ENCODE peak calls at places on chromosomes 1 and 21, in eight cellular contexts. Z is foreskin fibroblast, X is kidney epithelial cell, D is AG09309, U is tibial artery, P is WERI-Rb-1, I is GM13977, V is psoas muscle. C is an unnamed sample.

GRCh38 chr1:115134850-115135484 is 45.7 kb upstream of the TSPAN2 start:
- DNase-seq in Z (peak; percentile 67), I (no peak), X (peak; percentile 71), U (peak; percentile 55), D (peak; percentile 49), V (no peak), P (no peak), C (no peak)

GRCh38 chr1:42456754-42457089 is 379 bp downstream of the PPCS start:
- DNase-seq in Z (peak; percentile 73), D (no peak), X (no peak), P (peak; percentile 36), V (peak; percentile 43), U (no peak), I (peak; percentile 78), C (no peak)

GRCh38 chr1:20322825-20323612 is 32.3 kb downstream of the VWA5B1 start:
- DNase-seq in I (no peak), Z (peak; percentile 54), P (no peak), D (peak; percentile 8), V (no peak), U (no peak), X (no peak), C (no peak)

GRCh38 chr1:3858231-3858981 is 1.1 kb downstream of the DFFB start:
- DNase-seq in Z (peak; percentile 71), U (no peak), P (peak; percentile 25), V (peak; percentile 21), D (peak; percentile 3), I (no peak), X (no peak), C (peak; percentile 80)

GRCh38 chr21:28636988-28637691 is 355.5 kb downstream of the LTN1 start:
- DNase-seq in U (no peak), P (no peak), I (no peak), D (peak; percentile 81), Z (peak; percentile 91), X (peak; percentile 48), V (no peak), C (no peak)

GRCh38 chr1:181318858-181319235 is 164.5 kb upstream of the CACNA1E start:
- DNase-seq in U (no peak), Z (peak; percentile 25), V (no peak), X (no peak), I (no peak), P (no peak), D (no peak), C (no peak)

GRCh38 chr21:43880111-43880985 is 15.3 kb downstream of the AGPAT3 start:
- DNase-seq in I (no peak), D (no peak), X (no peak), V (peak; percentile 58), P (no peak), U (no peak), Z (peak; percentile 39), C (peak; percentile 13)

GRCh38 chr1:199495432-199495831 is 532.1 kb upstream of the NR5A2 start:
- DNase-seq in Z (no peak), I (no peak), P (no peak), U (no peak), V (no peak), X (no peak), D (no peak), C (no peak)

GRCh38 chr1:174949061-174949460 is 50.7 kb upstream of the CACYBP start:
- DNase-seq in P (no peak), D (no peak), Z (no peak), X (no peak), V (no peak), I (no peak), U (no peak), C (no peak)

GRCh38 chr21:46561448-46562095 is 43.3 kb downstream of the S100B start:
- DNase-seq in P (no peak), Z (no peak), U (no peak), D (no peak), I (no peak), X (no peak), V (no peak), C (no peak)

DNA sequence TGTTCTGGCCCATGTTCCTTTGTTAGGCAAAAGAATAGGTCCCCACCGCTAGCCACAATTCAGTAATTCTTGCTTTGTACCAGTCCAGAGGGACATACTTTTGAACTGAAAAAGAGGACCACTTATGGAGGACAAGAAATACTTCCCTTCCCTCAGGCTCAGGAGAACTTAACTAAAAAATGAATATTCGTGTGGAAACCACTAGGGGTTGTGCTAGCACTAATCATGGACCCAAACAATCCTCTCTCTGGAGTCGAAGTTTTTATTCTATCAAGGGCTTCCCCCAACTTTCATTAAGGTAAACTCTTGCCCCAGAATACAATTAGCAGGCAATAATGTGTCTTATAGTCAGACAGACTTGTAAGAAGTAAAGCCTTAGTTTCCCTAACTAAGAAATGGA is 19.3 kb downstream of the TNFSF4 start:
- DNase-seq in X (no peak), I (no peak), V (no peak), U (no peak), Z (no peak), D (no peak), P (no peak), C (no peak)
- TF ChIP-seq CTCF in X (no peak), I (no peak), V (no peak), U (no peak), Z (no peak), D (no peak), P (peak; percentile 7), C (no peak)

DNA sequence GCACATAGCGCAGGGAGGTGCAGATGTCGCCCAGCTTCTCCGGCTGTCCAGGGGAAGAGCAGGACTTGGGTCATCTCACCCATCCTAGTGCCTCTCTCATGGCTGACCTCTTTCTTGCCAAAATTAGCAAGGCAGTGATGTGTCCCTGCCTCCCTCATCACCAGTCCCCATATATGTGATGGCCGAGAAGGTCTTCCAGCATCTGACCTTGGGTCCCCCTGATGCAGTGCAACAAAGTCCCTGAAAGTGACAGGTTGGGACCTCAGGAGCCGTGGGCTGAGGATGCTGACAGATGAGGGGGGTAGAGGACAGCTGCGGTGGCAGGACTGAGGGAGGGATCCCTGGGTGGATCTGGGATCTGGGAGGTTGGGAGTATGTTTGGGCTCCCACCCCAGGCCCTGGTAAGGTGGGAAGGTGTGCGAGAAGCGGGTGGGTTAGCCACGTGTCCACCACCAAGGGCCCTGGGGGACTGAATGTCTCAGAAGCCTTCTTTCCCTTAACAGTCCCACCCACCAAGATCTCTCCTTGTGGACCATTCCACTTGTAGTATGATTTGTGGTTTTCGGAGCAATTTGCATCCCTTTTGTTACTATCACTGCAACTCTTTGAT is 109.7 kb downstream of the SYT2 start:
- DNase-seq in U (no peak), D (no peak), Z (no peak), X (no peak), P (no peak), V (no peak), I (no peak), C (no peak)
- TF ChIP-seq CTCF in U (no peak), D (no peak), Z (no peak), X (no peak), P (no peak), V (no peak), I (no peak), C (peak; percentile 19)

GRCh38 chr1:177360791-177361190 is 190.0 kb downstream of the BRINP2 start:
- DNase-seq in X (no peak), V (no peak), Z (no peak), I (no peak), P (no peak), D (no peak), U (no peak), C (no peak)

GRCh38 chr1:177351361-177352108 is 180.8 kb downstream of the BRINP2 start:
- DNase-seq in D (no peak), Z (peak; percentile 16), X (no peak), I (no peak), U (peak; percentile 27), P (no peak), V (no peak), C (no peak)

GRCh38 chr1:177354247-177354646 is 183.5 kb downstream of the BRINP2 start:
- DNase-seq in U (no peak), P (no peak), D (no peak), I (no peak), V (no peak), Z (no peak), X (no peak), C (no peak)

GRCh38 chr1:177355575-177355974 is 184.8 kb downstream of the BRINP2 start:
- DNase-seq in X (no peak), I (peak; percentile 11), U (no peak), V (no peak), P (peak; percentile 42), Z (peak; percentile 57), D (no peak), C (no peak)
- TF ChIP-seq CTCF in X (peak; percentile 51), I (peak; percentile 34), U (no peak), V (peak; percentile 34), P (peak; percentile 64), Z (peak; percentile 57), D (peak; percentile 66), C (peak; percentile 77)

GRCh38 chr1:236394905-236395779 is 1.1 kb downstream of the EDARADD start:
- DNase-seq in Z (peak; percentile 43), V (peak; percentile 18), U (no peak), I (peak; percentile 82), X (no peak), D (no peak), P (peak; percentile 69), C (no peak)
- TF ChIP-seq CTCF in Z (no peak), V (no peak), U (no peak), I (no peak), X (no peak), D (no peak), P (no peak), C (no peak)

DNA sequence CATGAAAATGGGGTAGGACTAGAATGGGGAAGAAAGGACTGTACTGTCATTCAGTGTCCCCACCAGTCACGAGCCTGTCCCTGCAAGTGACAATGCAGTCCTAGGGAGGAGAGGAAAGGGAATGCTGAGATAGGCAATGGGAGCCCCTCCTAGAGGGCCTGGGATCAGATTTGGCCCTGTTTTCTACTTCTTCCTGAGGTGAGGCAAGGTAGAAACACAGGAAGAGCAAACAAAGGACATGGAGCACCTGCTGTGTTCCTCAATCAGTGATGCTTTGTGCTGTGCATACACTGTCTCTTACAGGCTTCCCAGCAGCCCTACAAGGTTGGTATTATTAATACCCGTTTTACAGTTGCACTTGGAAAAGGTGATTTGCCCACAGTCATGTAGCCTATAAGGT is 6.1 kb downstream of the FABP3 start:
- DNase-seq in P (no peak), X (no peak), V (no peak), I (no peak), Z (no peak), D (no peak), U (no peak), C (no peak)
- TF ChIP-seq CTCF in P (no peak), X (no peak), V (no peak), I (no peak), Z (no peak), D (no peak), U (no peak), C (no peak)

GRCh38 chr1:227228201-227228600 is 90.1 kb downstream of the CDC42BPA start:
- DNase-seq in D (no peak), Z (no peak), I (no peak), X (no peak), P (no peak), V (no peak), U (no peak), C (no peak)

GRCh38 chr1:227223407-227223806 is 94.9 kb downstream of the CDC42BPA start:
- DNase-seq in I (no peak), Z (no peak), D (no peak), X (no peak), P (no peak), U (no peak), V (no peak), C (no peak)

GRCh38 chr1:227227761-227228160 is 90.5 kb downstream of the CDC42BPA start:
- DNase-seq in X (no peak), U (no peak), V (no peak), D (no peak), I (no peak), Z (no peak), P (no peak), C (no peak)

GRCh38 chr1:227225715-227226346 is 92.5 kb downstream of the CDC42BPA start:
- DNase-seq in Z (peak; percentile 91), U (no peak), D (peak; percentile 44), I (no peak), X (peak; percentile 57), P (no peak), V (no peak), C (no peak)
- TF ChIP-seq CTCF in Z (no peak), U (no peak), D (no peak), I (no peak), X (no peak), P (no peak), V (no peak), C (no peak)

C was measured in chondrocyte.